ENCODE peak calls at places on chromosomes 7 and 10, in four cellular contexts. R is T-helper 1 cell, G is adrenal gland, L is caudate nucleus. Q is an unnamed sample.

GRCh38 chr7:23546897-23547572 is 15.3 kb upstream of the TRA2A start:
- DNase-seq in G (peak), L (peak), R (peak), Q (peak)

GRCh38 chr10:49750546-49750945 is 11.6 kb downstream of the OGDHL start:
- DNase-seq in L (no peak), R (no peak), G (no peak), Q (no peak)

GRCh38 chr7:2876031-2876862 is 32.1 kb upstream of the GNA12 start:
- DNase-seq in L (no peak), R (no peak), G (no peak), Q (no peak)

GRCh38 chr7:129187681-129188371 is 607 bp upstream of the SMO start:
- DNase-seq in L (no peak), G (no peak), R (no peak), Q (no peak)

GRCh38 chr7:80873140-80873539 is 45.7 kb downstream of the SEMA3C start:
- DNase-seq in G (no peak), R (no peak), L (no peak), Q (no peak)

GRCh38 chr10:108567899-108568752 is 1355.2 kb downstream of the XPNPEP1 start:
- DNase-seq in L (no peak), G (no peak), R (no peak), Q (no peak)

GRCh38 chr7:30950197-30950596 is 13.6 kb upstream of the GHRHR start:
- DNase-seq in R (no peak), G (no peak), L (no peak), Q (no peak)

GRCh38 chr7:131087756-131088658 is 239.7 kb upstream of the MKLN1 start:
- DNase-seq in L (no peak), G (no peak), R (no peak), Q (no peak)

GRCh38 chr7:28517606-28518005 is 105.3 kb downstream of the CREB5 start:
- DNase-seq in R (no peak), G (no peak), L (no peak), Q (no peak)

GRCh38 chr10:43200538-43201390 is 62.5 kb downstream of the CSGALNACT2 start:
- DNase-seq in G (peak), L (no peak), R (no peak), Q (no peak)

GRCh38 chr7:2383543-2384274 is 19.7 kb upstream of the CHST12 start:
- DNase-seq in G (no peak), L (no peak), R (no peak), Q (no peak)

GRCh38 chr7:17620588-17620987 is 319.7 kb downstream of the SNX13 start:
- DNase-seq in R (no peak), L (no peak), G (no peak), Q (no peak)

GRCh38 chr7:69728299-69728698 is 130.0 kb downstream of the AUTS2 start:
- DNase-seq in L (no peak), G (no peak), R (no peak), Q (no peak)

GRCh38 chr10:124717911-124718734 is 26.1 kb downstream of the FAM53B start:
- DNase-seq in G (no peak), R (peak), L (peak), Q (peak)

GRCh38 chr7:151309306-151309705 is 32.3 kb upstream of the NUB1 start:
- DNase-seq in G (no peak), L (no peak), R (no peak), Q (no peak)

GRCh38 chr10:52280051-52280450 is 34.0 kb upstream of the DKK1 start:
- DNase-seq in L (no peak), G (no peak), R (no peak), Q (no peak)

GRCh38 chr7:108249458-108249857 is 119.3 kb upstream of the LAMB4 start:
- DNase-seq in R (no peak), L (no peak), G (no peak), Q (no peak)

GRCh38 chr10:11478807-11479206 is 132.6 kb downstream of the USP6NL start:
- DNase-seq in R (no peak), L (no peak), G (no peak), Q (no peak)

GRCh38 chr10:95739046-95739445 is 16.9 kb upstream of the ENTPD1 start:
- DNase-seq in R (no peak), L (no peak), G (no peak), Q (no peak)

GRCh38 chr10:121036431-121036830 is 185.3 kb downstream of the WDR11 start:
- DNase-seq in L (peak), R (no peak), G (no peak), Q (no peak)

GRCh38 chr10:26733750-26734568 is 36.5 kb downstream of the PDSS1 start:
- DNase-seq in L (peak), G (no peak), R (no peak), Q (no peak)

GRCh38 chr7:70779321-70779720 is 352.6 kb upstream of the GALNT17 start:
- DNase-seq in L (no peak), G (no peak), R (peak), Q (no peak)

GRCh38 chr7:86904949-86905834 is 154.3 kb downstream of the ELAPOR2 start:
- DNase-seq in R (no peak), G (peak), L (no peak), Q (no peak)

GRCh38 chr10:103638948-103639347 is 145.4 kb downstream of the NEURL1 start:
- DNase-seq in R (no peak), G (no peak), L (no peak), Q (no peak)

GRCh38 chr10:90111671-90112070 is 410.3 kb downstream of the KIF20B start:
- DNase-seq in L (no peak), G (no peak), R (no peak), Q (no peak)

GRCh38 chr7:137950263-137950621 is 51.6 kb downstream of the CREB3L2 start:
- DNase-seq in G (no peak), R (no peak), L (no peak), Q (no peak)

GRCh38 chr7:81260152-81260551 is 341.3 kb upstream of the SEMA3C start:
- DNase-seq in R (no peak), G (no peak), L (no peak), Q (no peak)

GRCh38 chr10:14543048-14543903 is 212.6 kb upstream of the FRMD4A start:
- DNase-seq in L (no peak), R (peak), G (peak), Q (peak)

GRCh38 chr10:75143353-75143752 is 31.9 kb downstream of the SAMD8 start:
- DNase-seq in L (no peak), G (no peak), R (no peak), Q (no peak)

GRCh38 chr10:61904711-61905445 is 3.4 kb downstream of the ARID5B start:
- DNase-seq in L (peak), R (peak), G (peak), Q (peak)

GRCh38 chr7:29017666-29018065 is 59.5 kb upstream of the TRIL start:
- DNase-seq in L (no peak), R (no peak), G (no peak), Q (no peak)

GRCh38 chr7:46449743-46450142 is 528.7 kb upstream of the IGFBP3 start:
- DNase-seq in R (no peak), G (no peak), L (no peak), Q (no peak)